ENCODE peak calls at places on chromosome 16, in six cellular contexts. One of them, this sample, is unnamed.

GRCh38 chr16:30797670-30798309 is 10.8 kb upstream of the ZNF629 start:
- DNase-seq in fibroblast of pulmonary artery: no peak
- DNase-seq in transverse colon: no peak
- DNase-seq in ascending aorta: no peak
- DNase-seq in HFF-Myc: no peak
- DNase-seq in astrocyte of the spinal cord: no peak
- DNase-seq in this sample: no peak

GRCh38 chr16:15434425-15435215 is at the start of gene BMERB1:
- DNase-seq in fibroblast of pulmonary artery: peak; percentile 77
- DNase-seq in HFF-Myc: no peak
- DNase-seq in transverse colon: peak; percentile 37
- DNase-seq in astrocyte of the spinal cord: peak; percentile 83
- DNase-seq in ascending aorta: peak; percentile 90
- DNase-seq in this sample: no peak

GRCh38 chr16:9322735-9323134 is 231.3 kb downstream of the HAPSTR1 start:
- DNase-seq in transverse colon: no peak
- DNase-seq in HFF-Myc: no peak
- DNase-seq in fibroblast of pulmonary artery: no peak
- DNase-seq in astrocyte of the spinal cord: no peak
- DNase-seq in ascending aorta: no peak
- DNase-seq in this sample: no peak

GRCh38 chr16:50523710-50524109 is 24.5 kb upstream of the NKD1 start:
- DNase-seq in fibroblast of pulmonary artery: no peak
- DNase-seq in HFF-Myc: no peak
- DNase-seq in ascending aorta: peak; percentile 34
- DNase-seq in transverse colon: no peak
- DNase-seq in astrocyte of the spinal cord: no peak
- DNase-seq in this sample: no peak

GRCh38 chr16:53960954-53961616 is 257.1 kb downstream of the FTO start:
- DNase-seq in transverse colon: no peak
- DNase-seq in HFF-Myc: no peak
- DNase-seq in ascending aorta: no peak
- DNase-seq in fibroblast of pulmonary artery: no peak
- DNase-seq in astrocyte of the spinal cord: no peak
- DNase-seq in this sample: no peak

GRCh38 chr16:64391009-64391663 is 730.7 kb downstream of the CDH11 start:
- DNase-seq in HFF-Myc: no peak
- DNase-seq in astrocyte of the spinal cord: peak; percentile 80
- DNase-seq in transverse colon: no peak
- DNase-seq in fibroblast of pulmonary artery: peak; percentile 44
- DNase-seq in ascending aorta: no peak
- DNase-seq in this sample: no peak

GRCh38 chr16:50025544-50025931 is 513 bp downstream of the CNEP1R1 start:
- DNase-seq in astrocyte of the spinal cord: peak; percentile 15
- DNase-seq in HFF-Myc: no peak
- DNase-seq in ascending aorta: no peak
- DNase-seq in transverse colon: peak; percentile 20
- DNase-seq in fibroblast of pulmonary artery: no peak
- DNase-seq in this sample: no peak

GRCh38 chr16:4382795-4383357 is 11.2 kb downstream of the VASN start:
- DNase-seq in fibroblast of pulmonary artery: no peak
- DNase-seq in ascending aorta: peak; percentile 64
- DNase-seq in astrocyte of the spinal cord: no peak
- DNase-seq in transverse colon: no peak
- DNase-seq in HFF-Myc: no peak
- DNase-seq in this sample: no peak

GRCh38 chr16:1474047-1474446 is 781 bp downstream of the CLCN7 start:
- DNase-seq in fibroblast of pulmonary artery: peak; percentile 11
- DNase-seq in HFF-Myc: no peak
- DNase-seq in ascending aorta: no peak
- DNase-seq in transverse colon: no peak
- DNase-seq in astrocyte of the spinal cord: no peak
- DNase-seq in this sample: no peak

GRCh38 chr16:24478401-24478800 is 61.0 kb upstream of the RBBP6 start:
- DNase-seq in ascending aorta: no peak
- DNase-seq in transverse colon: no peak
- DNase-seq in astrocyte of the spinal cord: no peak
- DNase-seq in fibroblast of pulmonary artery: no peak
- DNase-seq in HFF-Myc: no peak
- DNase-seq in this sample: no peak

GRCh38 chr16:1996175-1996574 is 6.4 kb downstream of the SYNGR3 start:
- DNase-seq in astrocyte of the spinal cord: no peak
- DNase-seq in transverse colon: no peak
- DNase-seq in ascending aorta: no peak
- DNase-seq in fibroblast of pulmonary artery: no peak
- DNase-seq in HFF-Myc: no peak
- DNase-seq in this sample: no peak

GRCh38 chr16:1524366-1524765 is 9.1 kb upstream of the TMEM204 start:
- DNase-seq in transverse colon: no peak
- DNase-seq in astrocyte of the spinal cord: no peak
- DNase-seq in ascending aorta: no peak
- DNase-seq in HFF-Myc: no peak
- DNase-seq in fibroblast of pulmonary artery: no peak
- DNase-seq in this sample: no peak

GRCh38 chr16:57447142-57447962 is at the start of the genes CIAPIN1 and COQ9:
- DNase-seq in transverse colon: peak; percentile 96
- DNase-seq in astrocyte of the spinal cord: peak; percentile 94
- DNase-seq in ascending aorta: peak; percentile 96
- DNase-seq in fibroblast of pulmonary artery: peak; percentile 93
- DNase-seq in HFF-Myc: peak; percentile 47
- DNase-seq in this sample: no peak

GRCh38 chr16:78045865-78046581 is 23.7 kb downstream of the CLEC3A start:
- DNase-seq in astrocyte of the spinal cord: peak; percentile 66
- DNase-seq in HFF-Myc: peak; percentile 3
- DNase-seq in ascending aorta: peak; percentile 68
- DNase-seq in fibroblast of pulmonary artery: peak; percentile 57
- DNase-seq in transverse colon: peak; percentile 41
- DNase-seq in this sample: no peak

GRCh38 chr16:56197227-56197992 is 6.1 kb downstream of the GNAO1 start:
- DNase-seq in fibroblast of pulmonary artery: no peak
- DNase-seq in HFF-Myc: no peak
- DNase-seq in astrocyte of the spinal cord: no peak
- DNase-seq in ascending aorta: no peak
- DNase-seq in transverse colon: no peak
- DNase-seq in this sample: no peak

GRCh38 chr16:48489376-48489775 is 104.2 kb upstream of the SIAH1 start:
- DNase-seq in fibroblast of pulmonary artery: no peak
- DNase-seq in astrocyte of the spinal cord: no peak
- DNase-seq in ascending aorta: no peak
- DNase-seq in HFF-Myc: no peak
- DNase-seq in transverse colon: no peak
- DNase-seq in this sample: no peak

GRCh38 chr16:85306071-85306792 is 194.0 kb upstream of the CIBAR2 start:
- DNase-seq in fibroblast of pulmonary artery: peak; percentile 92
- DNase-seq in HFF-Myc: peak; percentile 56
- DNase-seq in astrocyte of the spinal cord: peak; percentile 56
- DNase-seq in ascending aorta: peak; percentile 96
- DNase-seq in transverse colon: peak; percentile 87
- DNase-seq in this sample: peak; percentile 40

GRCh38 chr16:55494994-55495421 is 13.9 kb upstream of the LPCAT2 start:
- DNase-seq in astrocyte of the spinal cord: peak; percentile 91
- DNase-seq in transverse colon: peak; percentile 45
- DNase-seq in HFF-Myc: peak; percentile 85
- DNase-seq in ascending aorta: peak; percentile 72
- DNase-seq in fibroblast of pulmonary artery: peak; percentile 96
- DNase-seq in this sample: no peak

GRCh38 chr16:50378417-50378816 is 9.6 kb upstream of the BRD7 start:
- DNase-seq in ascending aorta: peak; percentile 35
- DNase-seq in transverse colon: no peak
- DNase-seq in fibroblast of pulmonary artery: no peak
- DNase-seq in astrocyte of the spinal cord: no peak
- DNase-seq in HFF-Myc: no peak
- DNase-seq in this sample: no peak

GRCh38 chr16:58329147-58329546 is 34.3 kb upstream of the PRSS54 start:
- DNase-seq in HFF-Myc: no peak
- DNase-seq in astrocyte of the spinal cord: no peak
- DNase-seq in ascending aorta: no peak
- DNase-seq in transverse colon: no peak
- DNase-seq in fibroblast of pulmonary artery: peak; percentile 43
- DNase-seq in this sample: no peak

GRCh38 chr16:84324439-84325262 is 30.0 kb downstream of the WFDC1 start:
- DNase-seq in transverse colon: no peak
- DNase-seq in ascending aorta: no peak
- DNase-seq in fibroblast of pulmonary artery: no peak
- DNase-seq in astrocyte of the spinal cord: no peak
- DNase-seq in HFF-Myc: no peak
- DNase-seq in this sample: no peak

GRCh38 chr16:27177031-27177774 is 26.1 kb upstream of the KDM8 start:
- DNase-seq in HFF-Myc: peak; percentile 29
- DNase-seq in fibroblast of pulmonary artery: peak; percentile 76
- DNase-seq in ascending aorta: no peak
- DNase-seq in transverse colon: no peak
- DNase-seq in astrocyte of the spinal cord: peak; percentile 63
- DNase-seq in this sample: peak; percentile 7

GRCh38 chr16:51710930-51711563 is 560.0 kb upstream of the SALL1 start:
- DNase-seq in fibroblast of pulmonary artery: no peak
- DNase-seq in transverse colon: no peak
- DNase-seq in astrocyte of the spinal cord: peak; percentile 5
- DNase-seq in ascending aorta: no peak
- DNase-seq in HFF-Myc: no peak
- DNase-seq in this sample: no peak

GRCh38 chr16:51713502-51713901 is 562.4 kb upstream of the SALL1 start:
- DNase-seq in fibroblast of pulmonary artery: no peak
- DNase-seq in astrocyte of the spinal cord: no peak
- DNase-seq in HFF-Myc: no peak
- DNase-seq in ascending aorta: no peak
- DNase-seq in transverse colon: no peak
- DNase-seq in this sample: no peak

GRCh38 chr16:51719376-51719775 is 568.3 kb upstream of the SALL1 start:
- DNase-seq in ascending aorta: no peak
- DNase-seq in HFF-Myc: no peak
- DNase-seq in transverse colon: no peak
- DNase-seq in astrocyte of the spinal cord: no peak
- DNase-seq in fibroblast of pulmonary artery: no peak
- DNase-seq in this sample: no peak

DNA sequence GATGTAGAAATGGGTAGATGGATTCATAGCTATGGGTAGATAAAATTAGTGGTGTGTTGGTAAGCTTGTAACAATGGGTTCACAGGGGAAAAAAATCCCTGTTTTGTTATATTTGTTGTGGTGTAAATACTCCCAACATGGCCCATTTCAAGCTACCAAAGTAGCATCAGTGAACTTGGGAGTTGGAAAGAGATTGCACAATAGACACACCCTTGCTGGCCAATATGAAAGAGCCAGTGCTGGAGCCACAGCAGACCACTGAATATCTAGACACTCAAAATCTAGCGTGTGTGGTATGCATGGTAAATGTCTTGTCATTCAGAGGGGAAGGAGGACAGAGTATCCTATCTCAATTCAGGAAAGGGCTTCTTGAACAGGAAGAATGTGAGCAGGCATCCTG is 565.1 kb upstream of the SALL1 start:
- DNase-seq in ascending aorta: no peak
- DNase-seq in astrocyte of the spinal cord: no peak
- DNase-seq in HFF-Myc: no peak
- DNase-seq in fibroblast of pulmonary artery: no peak
- DNase-seq in transverse colon: no peak
- DNase-seq in this sample: no peak
- H3K4me3 ChIP-seq in ascending aorta: no peak overlapping the region
- H3K4me3 ChIP-seq in astrocyte of the spinal cord: no peak overlapping the region
- H3K4me3 ChIP-seq in HFF-Myc: no peak overlapping the region
- H3K4me3 ChIP-seq in fibroblast of pulmonary artery: no peak overlapping the region
- H3K4me3 ChIP-seq in transverse colon: no peak overlapping the region
- H3K4me3 ChIP-seq in this sample: no peak overlapping the region

GRCh38 chr16:6076631-6077030 is 979.0 kb upstream of the EEF2KMT start:
- DNase-seq in astrocyte of the spinal cord: no peak
- DNase-seq in fibroblast of pulmonary artery: no peak
- DNase-seq in HFF-Myc: no peak
- DNase-seq in ascending aorta: no peak
- DNase-seq in transverse colon: no peak
- DNase-seq in this sample: no peak

DNA sequence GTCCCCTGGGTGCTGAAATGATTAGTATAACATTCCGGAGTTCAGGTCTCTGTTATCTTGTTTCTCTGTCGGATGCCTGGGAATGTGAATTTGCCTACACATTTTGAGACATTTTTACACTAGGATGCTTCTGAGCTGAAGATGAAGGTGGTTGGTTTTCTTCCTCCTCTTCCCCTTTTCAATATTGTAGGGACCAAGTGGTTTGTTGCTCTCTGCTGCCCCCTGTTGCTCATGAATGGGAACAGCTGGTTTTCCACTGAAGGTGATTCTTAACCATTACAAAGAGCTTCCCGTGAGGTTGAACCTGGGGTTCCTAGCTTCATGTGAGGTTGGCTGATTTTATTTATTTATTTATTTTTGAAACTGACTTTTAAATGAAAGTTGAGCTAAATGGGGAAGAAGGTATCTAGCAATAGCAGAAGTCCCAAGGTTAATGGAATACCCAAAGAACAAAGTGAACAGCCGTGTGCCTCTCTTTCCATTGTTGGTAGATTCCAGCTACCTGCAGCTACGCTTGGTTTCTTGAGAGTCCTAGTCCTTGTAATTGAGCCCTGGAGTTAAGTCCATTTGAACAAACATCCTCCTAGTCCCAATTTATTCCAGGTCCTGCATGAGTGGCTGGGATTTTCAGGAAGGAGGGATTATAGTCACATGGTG is 983.9 kb upstream of the EEF2KMT start:
- DNase-seq in ascending aorta: no peak
- DNase-seq in fibroblast of pulmonary artery: peak; percentile 1
- DNase-seq in HFF-Myc: no peak
- DNase-seq in astrocyte of the spinal cord: peak; percentile 14
- DNase-seq in transverse colon: peak; percentile 37
- DNase-seq in this sample: no peak
- TF ChIP-seq CTCF in ascending aorta: peak; percentile 28
- TF ChIP-seq CTCF in fibroblast of pulmonary artery: peak; percentile 19
- TF ChIP-seq CTCF in HFF-Myc: peak; percentile 55
- TF ChIP-seq CTCF in astrocyte of the spinal cord: peak; percentile 76
- TF ChIP-seq CTCF in transverse colon: peak; percentile 52
- TF ChIP-seq CTCF in this sample: peak; percentile 70

GRCh38 chr16:69395859-69396186 is 10.0 kb upstream of the TERF2 start:
- DNase-seq in ascending aorta: no peak
- DNase-seq in fibroblast of pulmonary artery: no peak
- DNase-seq in astrocyte of the spinal cord: no peak
- DNase-seq in transverse colon: no peak
- DNase-seq in HFF-Myc: no peak
- DNase-seq in this sample: no peak

GRCh38 chr16:69397821-69398521 is 12.2 kb upstream of the TERF2 start:
- DNase-seq in fibroblast of pulmonary artery: peak; percentile 86
- DNase-seq in astrocyte of the spinal cord: peak; percentile 81
- DNase-seq in ascending aorta: peak; percentile 71
- DNase-seq in transverse colon: no peak
- DNase-seq in HFF-Myc: no peak
- DNase-seq in this sample: peak; percentile 91

GRCh38 chr16:69399361-69399760 is 13.6 kb upstream of the TERF2 start:
- DNase-seq in transverse colon: no peak
- DNase-seq in HFF-Myc: no peak
- DNase-seq in ascending aorta: no peak
- DNase-seq in fibroblast of pulmonary artery: peak; percentile 31
- DNase-seq in astrocyte of the spinal cord: peak; percentile 13
- DNase-seq in this sample: no peak

GRCh38 chr16:69393898-69394849 is 8.4 kb upstream of the TERF2 start:
- DNase-seq in ascending aorta: no peak
- DNase-seq in fibroblast of pulmonary artery: no peak
- DNase-seq in transverse colon: no peak
- DNase-seq in astrocyte of the spinal cord: no peak
- DNase-seq in HFF-Myc: no peak
- DNase-seq in this sample: no peak

GRCh38 chr16:69396187-69397061 is 10.6 kb upstream of the TERF2 start:
- DNase-seq in fibroblast of pulmonary artery: peak; percentile 98
- DNase-seq in HFF-Myc: peak; percentile 90
- DNase-seq in transverse colon: peak; percentile 83
- DNase-seq in ascending aorta: peak; percentile 91
- DNase-seq in astrocyte of the spinal cord: peak; percentile 92
- DNase-seq in this sample: peak; percentile 97
- H3K4me3 ChIP-seq in fibroblast of pulmonary artery: no peak overlapping the region
- H3K4me3 ChIP-seq in HFF-Myc: no peak overlapping the region
- H3K4me3 ChIP-seq in transverse colon: no peak overlapping the region
- H3K4me3 ChIP-seq in ascending aorta: peak overlapping the region; percentile 31
- H3K4me3 ChIP-seq in astrocyte of the spinal cord: no peak overlapping the region
- H3K4me3 ChIP-seq in this sample: peak overlapping the region; percentile 35

GRCh38 chr16:89217388-89218191 is at the start of gene ZNF778:
- DNase-seq in ascending aorta: peak; percentile 90
- DNase-seq in transverse colon: peak; percentile 86
- DNase-seq in fibroblast of pulmonary artery: peak; percentile 81
- DNase-seq in HFF-Myc: peak; percentile 24
- DNase-seq in astrocyte of the spinal cord: peak; percentile 83
- DNase-seq in this sample: no peak
- TF ChIP-seq CTCF in ascending aorta: peak; percentile 5
- TF ChIP-seq CTCF in transverse colon: no peak
- TF ChIP-seq CTCF in fibroblast of pulmonary artery: no peak
- TF ChIP-seq CTCF in HFF-Myc: no peak
- TF ChIP-seq CTCF in astrocyte of the spinal cord: no peak
- TF ChIP-seq CTCF in this sample: no peak

This sample was measured in epithelial cell of proximal tubule.